ENCODE peak calls at places on chromosome 2, in five cellular contexts. One of them, this sample, is unnamed.

GRCh38 chr2:202023198-202023903 is 10.3 kb upstream of the FZD7 start:
- DNase-seq in mesenchymal stem cell: no peak
- DNase-seq in trophoblast cell: no peak
- DNase-seq in IMR-90: no peak
- DNase-seq in neuronal stem cell: peak
- DNase-seq in this sample: peak

GRCh38 chr2:68834737-68835136 is 36.5 kb downstream of the BMP10 start:
- DNase-seq in mesenchymal stem cell: no peak
- DNase-seq in neuronal stem cell: no peak
- DNase-seq in IMR-90: no peak
- DNase-seq in trophoblast cell: peak
- DNase-seq in this sample: no peak

GRCh38 chr2:45170976-45171514 is 161.8 kb upstream of the SIX2 start:
- DNase-seq in neuronal stem cell: peak
- DNase-seq in IMR-90: no peak
- DNase-seq in trophoblast cell: peak
- DNase-seq in mesenchymal stem cell: no peak
- DNase-seq in this sample: no peak

GRCh38 chr2:200472853-200473464 is 36.9 kb downstream of the KCTD18 start:
- DNase-seq in trophoblast cell: no peak
- DNase-seq in mesenchymal stem cell: no peak
- DNase-seq in neuronal stem cell: no peak
- DNase-seq in IMR-90: no peak
- DNase-seq in this sample: no peak

GRCh38 chr2:113246606-113247005 is 32.1 kb downstream of the PAX8 start:
- DNase-seq in mesenchymal stem cell: no peak
- DNase-seq in neuronal stem cell: no peak
- DNase-seq in trophoblast cell: no peak
- DNase-seq in IMR-90: no peak
- DNase-seq in this sample: no peak

GRCh38 chr2:152504618-152505017 is 169.6 kb downstream of the FMNL2 start:
- DNase-seq in neuronal stem cell: no peak
- DNase-seq in IMR-90: peak
- DNase-seq in trophoblast cell: peak
- DNase-seq in mesenchymal stem cell: peak
- DNase-seq in this sample: no peak

GRCh38 chr2:19833978-19834377 is 67.8 kb downstream of the TTC32 start:
- DNase-seq in trophoblast cell: no peak
- DNase-seq in IMR-90: no peak
- DNase-seq in mesenchymal stem cell: no peak
- DNase-seq in neuronal stem cell: no peak
- DNase-seq in this sample: no peak

GRCh38 chr2:110812726-110813645 is 80.6 kb downstream of the ACOXL start:
- DNase-seq in neuronal stem cell: no peak
- DNase-seq in IMR-90: no peak
- DNase-seq in trophoblast cell: no peak
- DNase-seq in mesenchymal stem cell: no peak
- DNase-seq in this sample: no peak

GRCh38 chr2:230870544-230871360 is 6.0 kb downstream of the ITM2C start:
- DNase-seq in mesenchymal stem cell: peak
- DNase-seq in IMR-90: no peak
- DNase-seq in trophoblast cell: peak
- DNase-seq in neuronal stem cell: no peak
- DNase-seq in this sample: no peak

GRCh38 chr2:223051580-223052375 is at the start of gene KCNE4:
- DNase-seq in neuronal stem cell: no peak
- DNase-seq in trophoblast cell: peak
- DNase-seq in IMR-90: peak
- DNase-seq in mesenchymal stem cell: peak
- DNase-seq in this sample: no peak

GRCh38 chr2:134360750-134361487 is 107.0 kb downstream of the MGAT5 start:
- DNase-seq in trophoblast cell: no peak
- DNase-seq in neuronal stem cell: no peak
- DNase-seq in mesenchymal stem cell: no peak
- DNase-seq in IMR-90: no peak
- DNase-seq in this sample: no peak

GRCh38 chr2:88859461-88859860 is 168.0 kb downstream of the RPIA start:
- DNase-seq in neuronal stem cell: no peak
- DNase-seq in trophoblast cell: no peak
- DNase-seq in IMR-90: no peak
- DNase-seq in mesenchymal stem cell: no peak
- DNase-seq in this sample: no peak

GRCh38 chr2:162317910-162318279 is 589 bp downstream of the IFIH1 start:
- DNase-seq in IMR-90: no peak
- DNase-seq in mesenchymal stem cell: peak
- DNase-seq in trophoblast cell: peak
- DNase-seq in neuronal stem cell: no peak
- DNase-seq in this sample: peak

GRCh38 chr2:218999021-218999880 is 6.0 kb upstream of the CRYBA2 start:
- DNase-seq in trophoblast cell: no peak
- DNase-seq in mesenchymal stem cell: no peak
- DNase-seq in neuronal stem cell: no peak
- DNase-seq in IMR-90: no peak
- DNase-seq in this sample: no peak

GRCh38 chr2:191308026-191308425 is 62.8 kb downstream of the MYO1B start:
- DNase-seq in IMR-90: no peak
- DNase-seq in trophoblast cell: no peak
- DNase-seq in neuronal stem cell: no peak
- DNase-seq in mesenchymal stem cell: no peak
- DNase-seq in this sample: no peak

GRCh38 chr2:85722519-85722918 is 28.4 kb downstream of the GNLY start:
- DNase-seq in neuronal stem cell: no peak
- DNase-seq in mesenchymal stem cell: no peak
- DNase-seq in IMR-90: no peak
- DNase-seq in trophoblast cell: no peak
- DNase-seq in this sample: no peak

GRCh38 chr2:23436346-23437099 is 51.5 kb downstream of the KLHL29 start:
- DNase-seq in IMR-90: peak
- DNase-seq in neuronal stem cell: no peak
- DNase-seq in trophoblast cell: peak
- DNase-seq in mesenchymal stem cell: peak
- DNase-seq in this sample: peak

GRCh38 chr2:160075171-160075570 is 12.8 kb upstream of the PLA2R1 start:
- DNase-seq in neuronal stem cell: no peak
- DNase-seq in IMR-90: peak
- DNase-seq in trophoblast cell: no peak
- DNase-seq in mesenchymal stem cell: no peak
- DNase-seq in this sample: no peak

GRCh38 chr2:148936857-148937450 is 61.9 kb downstream of the KIF5C start:
- DNase-seq in trophoblast cell: no peak
- DNase-seq in mesenchymal stem cell: no peak
- DNase-seq in neuronal stem cell: no peak
- DNase-seq in IMR-90: no peak
- DNase-seq in this sample: no peak

GRCh38 chr2:149389506-149390167 is 59.2 kb downstream of the LYPD6 start:
- DNase-seq in neuronal stem cell: peak
- DNase-seq in mesenchymal stem cell: no peak
- DNase-seq in IMR-90: no peak
- DNase-seq in trophoblast cell: no peak
- DNase-seq in this sample: no peak

GRCh38 chr2:238927746-238928519 is 80.0 kb downstream of the TWIST2 start:
- DNase-seq in mesenchymal stem cell: no peak
- DNase-seq in trophoblast cell: no peak
- DNase-seq in neuronal stem cell: no peak
- DNase-seq in IMR-90: no peak
- DNase-seq in this sample: no peak

DNA sequence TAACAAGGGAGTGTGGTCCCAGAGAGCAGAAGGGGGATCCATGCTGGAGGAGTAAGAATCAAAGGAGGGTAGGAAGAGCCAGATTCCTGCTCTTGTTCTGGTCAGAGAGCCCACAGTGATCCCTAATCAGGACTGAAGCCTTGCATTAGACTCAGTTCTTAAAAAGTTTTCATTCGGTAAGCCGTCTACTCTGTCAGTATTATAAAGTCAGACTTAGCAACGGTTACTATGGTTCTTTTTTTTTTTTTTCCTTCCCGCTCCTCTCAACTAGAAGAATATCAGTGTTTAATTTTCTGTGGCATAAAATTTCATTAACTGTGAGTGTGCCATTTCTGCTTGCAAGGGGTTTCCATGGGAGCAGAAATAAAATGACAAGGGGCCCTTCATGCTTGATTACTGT is 56.8 kb downstream of the OSBPL6 start:
- DNase-seq in IMR-90: no peak
- DNase-seq in trophoblast cell: no peak
- DNase-seq in mesenchymal stem cell: no peak
- DNase-seq in neuronal stem cell: no peak
- DNase-seq in this sample: no peak
- H2AK5ac ChIP-seq in IMR-90: no peak
- H2AK5ac ChIP-seq in trophoblast cell: no peak
- H2AK5ac ChIP-seq in mesenchymal stem cell: no peak
- H2AK5ac ChIP-seq in neuronal stem cell: no peak
- H2AK5ac ChIP-seq in this sample: no peak

DNA sequence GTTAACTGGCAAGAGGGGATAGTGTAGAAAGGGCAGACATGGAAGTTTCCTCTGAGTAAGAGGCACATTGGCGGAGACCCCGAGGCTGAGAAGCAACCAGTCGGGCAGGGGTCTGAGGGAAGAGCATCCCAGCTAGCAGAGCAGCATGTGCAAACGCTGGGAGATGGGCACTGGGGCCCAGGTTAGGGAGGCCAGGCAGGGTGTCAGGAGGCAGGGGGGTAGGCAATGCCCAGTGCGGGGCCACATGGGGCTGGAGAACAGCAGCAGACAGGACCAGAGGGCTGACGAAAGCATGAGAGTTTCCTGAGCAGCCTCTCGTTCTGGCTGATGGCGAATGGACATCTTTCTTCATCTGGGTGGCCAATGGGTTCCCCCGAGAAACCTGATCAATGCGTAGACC is 88.2 kb downstream of the INPP5D start:
- DNase-seq in trophoblast cell: no peak
- DNase-seq in IMR-90: no peak
- DNase-seq in mesenchymal stem cell: no peak
- DNase-seq in neuronal stem cell: no peak
- DNase-seq in this sample: no peak
- H4K91ac ChIP-seq in trophoblast cell: no peak
- H4K91ac ChIP-seq in IMR-90: no peak
- H4K91ac ChIP-seq in mesenchymal stem cell: no peak
- H4K91ac ChIP-seq in neuronal stem cell: no peak
- H4K91ac ChIP-seq in this sample: no peak

GRCh38 chr2:217934321-217935131 is 68.3 kb downstream of the TNS1 start:
- DNase-seq in neuronal stem cell: no peak
- DNase-seq in mesenchymal stem cell: peak
- DNase-seq in IMR-90: peak
- DNase-seq in trophoblast cell: peak
- DNase-seq in this sample: no peak

GRCh38 chr2:217936952-217937351 is 65.8 kb downstream of the TNS1 start:
- DNase-seq in IMR-90: no peak
- DNase-seq in trophoblast cell: no peak
- DNase-seq in neuronal stem cell: no peak
- DNase-seq in mesenchymal stem cell: no peak
- DNase-seq in this sample: no peak

GRCh38 chr2:217935245-217935879 is 67.4 kb downstream of the TNS1 start:
- DNase-seq in mesenchymal stem cell: no peak
- DNase-seq in neuronal stem cell: no peak
- DNase-seq in trophoblast cell: no peak
- DNase-seq in IMR-90: peak
- DNase-seq in this sample: no peak

GRCh38 chr2:217937446-217937845 is 65.3 kb downstream of the TNS1 start:
- DNase-seq in mesenchymal stem cell: no peak
- DNase-seq in IMR-90: no peak
- DNase-seq in trophoblast cell: no peak
- DNase-seq in neuronal stem cell: no peak
- DNase-seq in this sample: no peak

DNA sequence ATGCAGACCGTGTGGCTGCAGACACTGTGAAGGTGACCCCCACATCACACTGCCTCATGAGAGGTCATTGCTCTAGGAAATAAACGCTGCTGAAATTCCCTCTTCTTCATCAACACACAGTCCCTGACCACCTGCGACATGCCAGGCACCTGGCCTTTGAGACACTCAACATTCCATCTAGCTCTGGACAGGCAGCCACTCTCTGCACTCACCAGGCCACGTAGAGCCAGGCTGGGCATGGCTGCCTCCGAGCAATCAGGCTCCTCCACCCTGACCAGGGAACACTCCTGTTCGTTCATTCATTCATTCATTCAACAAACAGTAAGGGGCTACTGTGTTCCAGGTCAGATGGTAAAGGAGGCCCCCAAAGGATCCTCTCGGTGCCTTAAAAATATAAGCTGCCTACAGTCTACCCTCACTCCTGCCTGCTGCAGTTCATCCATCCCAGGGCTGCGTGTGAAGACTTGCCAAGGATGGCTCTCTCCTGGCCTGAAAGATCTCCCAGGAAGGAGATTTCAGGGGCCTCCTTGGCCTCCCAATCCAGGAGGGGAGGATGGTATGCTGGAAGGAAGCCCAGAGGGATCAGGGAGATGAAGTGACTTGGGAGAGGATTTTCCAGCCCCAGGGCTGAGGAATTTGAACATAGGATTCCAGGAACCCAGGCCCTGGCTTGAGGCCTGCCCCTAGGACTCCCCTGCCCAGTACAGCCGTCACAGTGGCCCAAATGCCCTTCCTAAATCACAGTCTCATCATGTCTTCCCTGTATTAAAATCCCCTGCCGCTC is 66.7 kb downstream of the TNS1 start:
- DNase-seq in mesenchymal stem cell: peak
- DNase-seq in trophoblast cell: no peak
- DNase-seq in neuronal stem cell: no peak
- DNase-seq in IMR-90: peak
- DNase-seq in this sample: no peak
- H2AK5ac ChIP-seq in mesenchymal stem cell: peak
- H2AK5ac ChIP-seq in trophoblast cell: no peak
- H2AK5ac ChIP-seq in neuronal stem cell: peak
- H2AK5ac ChIP-seq in IMR-90: peak
- H2AK5ac ChIP-seq in this sample: no peak

DNA sequence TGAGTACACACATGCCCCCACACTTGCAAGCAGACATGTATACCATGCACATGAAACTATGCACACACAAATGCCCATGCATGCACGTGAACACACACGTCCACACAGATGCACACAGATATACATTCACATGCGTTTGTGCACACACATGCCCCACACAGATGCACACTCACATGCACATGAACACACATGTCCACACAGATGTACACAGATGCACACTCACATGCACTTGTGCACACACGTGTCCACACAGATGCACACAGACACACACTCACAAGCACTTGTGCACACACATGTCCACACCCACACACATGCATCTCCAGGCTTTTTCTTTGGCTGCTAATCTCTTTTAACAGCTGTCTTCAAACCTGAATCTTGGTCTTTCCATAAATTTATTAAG is 31.1 kb downstream of the SNTG2 start:
- DNase-seq in trophoblast cell: no peak
- DNase-seq in IMR-90: no peak
- DNase-seq in mesenchymal stem cell: no peak
- DNase-seq in neuronal stem cell: no peak
- DNase-seq in this sample: no peak
- H4K91ac ChIP-seq in trophoblast cell: no peak
- H4K91ac ChIP-seq in IMR-90: no peak
- H4K91ac ChIP-seq in mesenchymal stem cell: no peak
- H4K91ac ChIP-seq in neuronal stem cell: no peak
- H4K91ac ChIP-seq in this sample: no peak

GRCh38 chr2:109098921-109099273 is 30.1 kb upstream of the SH3RF3 start:
- DNase-seq in mesenchymal stem cell: no peak
- DNase-seq in neuronal stem cell: no peak
- DNase-seq in trophoblast cell: no peak
- DNase-seq in IMR-90: no peak
- DNase-seq in this sample: no peak
- H2AK5ac ChIP-seq in mesenchymal stem cell: no peak
- H2AK5ac ChIP-seq in neuronal stem cell: no peak
- H2AK5ac ChIP-seq in trophoblast cell: no peak
- H2AK5ac ChIP-seq in IMR-90: no peak
- H2AK5ac ChIP-seq in this sample: no peak

GRCh38 chr2:216553093-216553478 is 54.4 kb downstream of the RPL37A start:
- DNase-seq in mesenchymal stem cell: peak
- DNase-seq in neuronal stem cell: no peak
- DNase-seq in trophoblast cell: no peak
- DNase-seq in IMR-90: peak
- DNase-seq in this sample: peak
- H4K91ac ChIP-seq in mesenchymal stem cell: no peak
- H4K91ac ChIP-seq in neuronal stem cell: no peak
- H4K91ac ChIP-seq in trophoblast cell: no peak
- H4K91ac ChIP-seq in IMR-90: peak
- H4K91ac ChIP-seq in this sample: no peak